ENCODE peak calls at places on chromosomes 16 and 17, in ten cellular contexts. M, K, T, A, F, Q, H, I, C and G are unnamed samples.

GRCh38 chr16:71345031-71345430 is 13.5 kb upstream of the CALB2 start:
- DNase-seq in Q (no peak), T (no peak), F (no peak), M (no peak), C (no peak), H (no peak), A (no peak), K (no peak), I (no peak), G (no peak)

GRCh38 chr17:81331527-81332043 is 36.5 kb upstream of the SLC38A10 start:
- DNase-seq in C (no peak), H (no peak), A (no peak), T (no peak), M (no peak), F (no peak), I (no peak), Q (no peak), K (no peak), G (no peak)

GRCh38 chr16:50269769-50270509 is 3.6 kb downstream of the ADCY7 start:
- DNase-seq in T (no peak), I (no peak), M (no peak), C (no peak), H (no peak), A (no peak), K (no peak), Q (no peak), F (peak; percentile 1), G (no peak)

GRCh38 chr16:57828272-57829161 is 26.2 kb upstream of the KIFC3 start:
- DNase-seq in C (no peak), Q (no peak), F (peak; percentile 33), H (no peak), M (no peak), K (no peak), I (no peak), A (no peak), T (no peak), G (no peak)

GRCh38 chr17:69878661-69879060 is 196.4 kb upstream of the KCNJ16 start:
- DNase-seq in T (no peak), M (no peak), F (no peak), Q (no peak), K (no peak), H (peak; percentile 32), C (no peak), A (no peak), I (no peak), G (no peak)

GRCh38 chr17:50102164-50102991 is 7.2 kb downstream of the PDK2 start:
- DNase-seq in I (peak; percentile 41), K (no peak), M (no peak), T (peak; percentile 22), A (no peak), F (no peak), Q (no peak), H (no peak), C (no peak), G (no peak)

GRCh38 chr17:42394838-42395237 is 6.6 kb upstream of the STAT3 start:
- DNase-seq in H (no peak), C (no peak), Q (no peak), M (no peak), A (no peak), F (no peak), I (no peak), K (no peak), T (no peak), G (no peak)

GRCh38 chr16:10088380-10088793 is 93.8 kb downstream of the GRIN2A start:
- DNase-seq in A (no peak), I (no peak), T (no peak), K (no peak), Q (no peak), F (no peak), C (no peak), M (no peak), H (peak; percentile 18), G (no peak)

GRCh38 chr16:21070564-21070963 is 80.1 kb downstream of the DNAH3 start:
- DNase-seq in K (no peak), T (no peak), M (no peak), C (no peak), A (no peak), F (no peak), Q (no peak), I (no peak), H (no peak), G (no peak)

GRCh38 chr17:48543854-48544355 is 1.0 kb downstream of the HOXB2 start:
- DNase-seq in C (no peak), T (no peak), Q (no peak), A (no peak), H (no peak), M (peak; percentile 35), F (no peak), K (no peak), I (no peak), G (no peak)

GRCh38 chr17:35731239-35731931 is at the start of gene RASL10B:
- DNase-seq in Q (no peak), A (no peak), T (no peak), I (peak; percentile 90), K (no peak), F (peak; percentile 78), H (peak; percentile 22), M (peak; percentile 48), C (no peak), G (no peak)

GRCh38 chr17:7392696-7393612 is 1.4 kb downstream of the PLSCR3 start:
- DNase-seq in T (no peak), F (no peak), Q (no peak), I (no peak), H (no peak), C (no peak), K (no peak), M (no peak), A (no peak), G (no peak)

GRCh38 chr16:89697161-89697615 is 4.3 kb downstream of the SPATA2L start:
- DNase-seq in C (no peak), A (peak; percentile 79), M (no peak), H (no peak), K (no peak), Q (no peak), I (no peak), F (no peak), T (no peak), G (no peak)

GRCh38 chr17:80725532-80725931 is 180.9 kb downstream of the RPTOR start:
- DNase-seq in A (no peak), T (no peak), I (no peak), F (no peak), Q (no peak), M (no peak), C (no peak), H (no peak), K (no peak), G (no peak)